ENCODE peak calls at places on chromosome 13, in seven cellular contexts. C is GM23248, D is SK-N-SH, I is HCT116, B is GM23338, N is hepatocyte, Q is PC-3. X is an unnamed sample.

GRCh38 chr13:70889163-70889562 is 780.9 kb upstream of the KLHL1 start:
- DNase-seq in N (peak; percentile 9), D (no peak), B (no peak), I (no peak), Q (peak; percentile 4), C (no peak), X (no peak)

GRCh38 chr13:108155185-108156106 is 59.9 kb downstream of the LIG4 start:
- DNase-seq in D (peak; percentile 55), I (peak; percentile 38), B (peak; percentile 69), Q (peak; percentile 77), N (peak; percentile 75), C (peak; percentile 63), X (peak; percentile 28)

GRCh38 chr13:76245216-76245615 is 609.1 kb downstream of the LMO7 start:
- DNase-seq in D (no peak), C (no peak), Q (no peak), N (no peak), I (no peak), B (no peak), X (no peak)

GRCh38 chr13:44815507-44816074 is 173.7 kb downstream of the NUFIP1 start:
- DNase-seq in N (peak; percentile 86), I (peak; percentile 67), B (peak; percentile 62), D (no peak), C (peak; percentile 95), Q (peak; percentile 91), X (no peak)

GRCh38 chr13:65889368-65889767 is 1340.8 kb downstream of the PCDH9 start:
- DNase-seq in I (no peak), Q (peak; percentile 10), C (no peak), D (no peak), B (no peak), N (no peak), X (no peak)

GRCh38 chr13:94548382-94549240 is 47.3 kb downstream of the TGDS start:
- DNase-seq in N (peak; percentile 78), B (peak; percentile 80), C (peak; percentile 58), D (peak; percentile 49), Q (peak; percentile 46), I (peak; percentile 40), X (peak; percentile 52)

GRCh38 chr13:111567637-111568036 is 247.2 kb downstream of the TEX29 start:
- DNase-seq in B (no peak), Q (no peak), I (no peak), C (no peak), N (no peak), D (no peak), X (no peak)

GRCh38 chr13:114142640-114143490 is 10.4 kb upstream of the RASA3 start:
- DNase-seq in B (no peak), I (no peak), C (no peak), D (peak; percentile 25), Q (no peak), N (no peak), X (peak; percentile 69)

GRCh38 chr13:99740261-99740979 is 231.1 kb downstream of the ZIC5 start:
- DNase-seq in I (no peak), D (peak; percentile 25), N (no peak), Q (no peak), C (peak; percentile 26), B (no peak), X (no peak)

GRCh38 chr13:73900591-73900990 is 233.6 kb downstream of the KLF12 start:
- DNase-seq in B (no peak), Q (no peak), N (no peak), C (peak; percentile 31), D (no peak), I (no peak), X (no peak)

DNA sequence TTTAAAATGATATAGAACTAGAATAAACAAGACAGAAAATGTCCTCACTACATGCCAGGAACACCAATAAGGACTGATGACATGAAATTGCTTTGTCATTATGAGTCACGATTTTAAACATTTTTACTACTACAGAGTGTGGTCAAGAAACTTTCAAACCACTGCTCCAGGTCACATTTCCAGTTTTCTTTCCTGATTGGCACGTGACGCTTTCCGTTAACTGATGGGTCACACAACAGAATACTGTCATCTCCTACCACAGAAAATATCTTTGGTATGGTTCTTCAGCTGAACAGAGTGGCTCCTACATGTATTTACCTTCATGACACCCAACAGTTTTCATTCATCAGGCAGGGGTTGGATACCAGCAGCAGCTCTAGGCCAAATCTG is 147.2 kb downstream of the RNF17 start:
- DNase-seq in Q (peak; percentile 91), N (no peak), I (no peak), B (no peak), C (peak; percentile 53), D (no peak), X (no peak)
- TF ChIP-seq EZH2phosphoT487 in Q (no peak), N (no peak), I (no peak), B (no peak), C (no peak), D (no peak), X (no peak)

GRCh38 chr13:30145709-30146367 is 161.5 kb downstream of the KATNAL1 start:
- DNase-seq in I (no peak), B (no peak), Q (no peak), D (no peak), N (no peak), C (no peak), X (no peak)

GRCh38 chr13:30147380-30147779 is 160.0 kb downstream of the KATNAL1 start:
- DNase-seq in D (no peak), C (no peak), Q (no peak), B (no peak), I (no peak), N (no peak), X (peak; percentile 47)

GRCh38 chr13:30148791-30149190 is 158.6 kb downstream of the KATNAL1 start:
- DNase-seq in B (no peak), Q (no peak), C (no peak), D (no peak), I (no peak), N (no peak), X (no peak)

GRCh38 chr13:30149248-30149647 is 158.1 kb downstream of the KATNAL1 start:
- DNase-seq in C (no peak), D (no peak), I (no peak), N (no peak), B (no peak), Q (no peak), X (no peak)

GRCh38 chr13:30148171-30148754 is 159.1 kb downstream of the KATNAL1 start:
- DNase-seq in D (no peak), C (no peak), I (no peak), Q (no peak), B (no peak), N (no peak), X (peak; percentile 17)
- TF ChIP-seq EZH2phosphoT487 in D (no peak), C (no peak), I (no peak), Q (no peak), B (no peak), N (no peak), X (no peak)

DNA sequence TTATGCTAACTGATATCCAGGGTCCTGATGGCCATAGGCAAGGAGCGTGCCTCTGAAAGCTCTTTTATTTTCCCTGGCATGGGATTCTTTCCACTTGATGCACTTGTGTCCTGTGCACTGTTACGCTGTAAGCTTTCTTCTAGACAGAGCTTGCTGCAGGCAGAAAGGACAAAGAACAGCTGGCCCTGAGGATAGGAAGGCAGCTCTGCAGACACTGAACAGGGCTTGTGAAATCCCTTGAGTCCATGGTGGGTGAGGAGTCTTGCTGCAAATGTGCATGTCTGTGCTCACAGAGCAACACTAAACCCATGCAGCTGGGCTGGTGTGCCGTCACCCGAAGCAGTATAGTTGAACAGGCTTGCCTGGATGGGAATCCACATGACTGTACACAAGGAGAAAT is 126.6 kb downstream of the AKAP11 start:
- DNase-seq in N (peak; percentile 30), Q (no peak), C (no peak), B (no peak), D (no peak), I (no peak), X (no peak)
- TF ChIP-seq EZH2phosphoT487 in N (no peak), Q (no peak), C (no peak), B (no peak), D (no peak), I (no peak), X (no peak)

GRCh38 chr13:40777166-40777956 is 6.4 kb upstream of the MRPS31 start:
- DNase-seq in B (peak; percentile 88), N (peak; percentile 70), Q (peak; percentile 55), D (peak; percentile 60), I (peak; percentile 65), C (peak; percentile 72), X (peak; percentile 86)
- TF ChIP-seq EZH2phosphoT487 in B (no peak), N (no peak), Q (no peak), D (no peak), I (no peak), C (no peak), X (no peak)

DNA sequence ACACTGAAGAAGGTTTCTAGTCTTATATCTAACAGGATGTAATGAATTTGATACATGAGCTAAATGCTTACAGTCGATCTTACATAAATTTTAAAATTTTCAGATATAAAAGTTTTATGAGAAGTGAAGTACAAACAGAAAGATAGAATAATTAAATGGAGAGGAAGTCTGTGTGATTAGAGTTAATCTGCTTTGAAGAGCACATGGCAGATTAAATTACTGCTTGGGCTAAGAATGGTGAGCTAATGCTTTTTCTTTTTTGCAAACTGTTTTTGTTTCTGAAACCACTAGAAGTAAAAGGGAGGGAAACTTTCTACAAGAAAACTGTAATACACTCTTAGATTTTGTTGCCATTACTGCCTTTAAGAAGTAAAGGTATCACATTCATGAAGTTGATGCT is 96.3 kb upstream of the SPRY2 start:
- DNase-seq in D (no peak), Q (no peak), B (no peak), I (no peak), N (no peak), C (no peak), X (no peak)
- TF ChIP-seq EZH2phosphoT487 in D (no peak), Q (no peak), B (no peak), I (no peak), N (no peak), C (no peak), X (no peak)

GRCh38 chr13:33537691-33538090 is 252.1 kb upstream of the STARD13 start:
- DNase-seq in C (no peak), B (no peak), N (no peak), Q (no peak), D (no peak), I (no peak), X (no peak)

GRCh38 chr13:33542309-33543088 is 256.9 kb upstream of the STARD13 start:
- DNase-seq in D (peak; percentile 93), N (peak; percentile 99), I (peak; percentile 97), Q (peak; percentile 97), B (peak; percentile 95), C (peak; percentile 100), X (peak; percentile 98)

GRCh38 chr13:33531484-33531883 is 245.9 kb upstream of the STARD13 start:
- DNase-seq in Q (no peak), D (no peak), B (no peak), N (no peak), I (no peak), C (no peak), X (no peak)

GRCh38 chr13:33541962-33542308 is 256.4 kb upstream of the STARD13 start:
- DNase-seq in D (no peak), Q (no peak), B (no peak), N (no peak), I (no peak), C (no peak), X (no peak)

GRCh38 chr13:33536639-33537425 is 251.3 kb upstream of the STARD13 start:
- DNase-seq in C (peak; percentile 25), Q (peak; percentile 88), B (no peak), D (no peak), N (no peak), I (no peak), X (no peak)
- TF ChIP-seq EZH2phosphoT487 in C (no peak), Q (no peak), B (no peak), D (no peak), N (no peak), I (no peak), X (no peak)

X was measured in OCI-LY7.